ENCODE peak calls at places on chromosomes 3 and 15, in nine cellular contexts. U is stomach, D is A549, M is body of pancreas, O is ovary, V is thyroid gland, L is Peyer's patch, S is HCT116, K is uterus. B is an unnamed sample.

GRCh38 chr3:196967412-196968232 is 1.0 kb downstream of the PIGZ start:
- DNase-seq in O (no peak), L (no peak), U (no peak), V (no peak), D (no peak), S (no peak), K (no peak), M (no peak), B (no peak)

GRCh38 chr3:24254649-24255048 is 240.0 kb downstream of the THRB start:
- DNase-seq in M (no peak), S (no peak), L (no peak), D (no peak), K (no peak), O (no peak), V (no peak), U (no peak), B (no peak)

GRCh38 chr15:74233373-74233772 is 2.8 kb upstream of the CCDC33 start:
- DNase-seq in U (no peak), V (peak; percentile 77), D (no peak), M (no peak), L (no peak), K (no peak), S (no peak), O (no peak), B (no peak)

GRCh38 chr3:14143271-14143605 is 18.4 kb downstream of the TMEM43 start:
- DNase-seq in O (no peak), S (no peak), U (no peak), V (no peak), D (no peak), K (no peak), L (no peak), M (no peak), B (no peak)

GRCh38 chr15:76517910-76518309 is 181.3 kb downstream of the ISL2 start:
- DNase-seq in L (no peak), D (no peak), U (no peak), V (no peak), S (no peak), M (no peak), O (no peak), K (no peak), B (no peak)

GRCh38 chr3:155859859-155860258 is 5.6 kb upstream of the SLC33A1 start:
- DNase-seq in K (no peak), L (no peak), O (no peak), V (no peak), U (no peak), S (no peak), M (no peak), D (peak; percentile 45), B (no peak)

GRCh38 chr3:53495091-53495517 is 693 bp downstream of the CACNA1D start:
- DNase-seq in V (peak; percentile 34), K (no peak), S (no peak), D (no peak), L (no peak), M (no peak), U (no peak), O (no peak), B (peak; percentile 80)

GRCh38 chr3:166190360-166190759 is 353.1 kb upstream of the BCHE start:
- DNase-seq in O (no peak), K (no peak), V (no peak), L (no peak), U (no peak), M (no peak), S (no peak), D (peak; percentile 1), B (no peak)

GRCh38 chr15:75648156-75649000 is 666 bp downstream of the SNX33 start:
- DNase-seq in L (no peak), K (peak; percentile 68), V (peak; percentile 59), D (peak; percentile 48), O (peak; percentile 75), S (no peak), M (peak; percentile 58), U (peak; percentile 48), B (peak; percentile 89)

GRCh38 chr3:78734048-78734637 is 1033.7 kb downstream of the ROBO1 start:
- DNase-seq in U (no peak), S (no peak), D (no peak), L (no peak), M (no peak), O (no peak), K (no peak), V (no peak), B (no peak)

GRCh38 chr3:24264748-24265158 is 229.9 kb downstream of the THRB start:
- DNase-seq in L (no peak), M (peak; percentile 33), U (no peak), K (no peak), S (peak; percentile 47), V (peak; percentile 16), D (peak; percentile 53), O (no peak), B (no peak)

GRCh38 chr3:24496529-24497482 is 2.2 kb upstream of the THRB start:
- DNase-seq in U (peak; percentile 82), L (peak; percentile 45), V (peak; percentile 89), O (peak; percentile 75), D (peak; percentile 80), S (peak; percentile 68), M (peak; percentile 87), K (peak; percentile 71), B (peak; percentile 77)

GRCh38 chr3:126554560-126555525 is 3.9 kb downstream of the C3orf22 start:
- DNase-seq in S (no peak), U (peak; percentile 7), V (no peak), O (no peak), K (peak; percentile 6), L (no peak), M (no peak), D (no peak), B (peak; percentile 9)

GRCh38 chr3:58345457-58345856 is 12.8 kb downstream of the PXK start:
- DNase-seq in D (no peak), U (no peak), K (no peak), V (no peak), O (no peak), L (no peak), S (no peak), M (no peak), B (no peak)

GRCh38 chr15:95822946-95823345 is 507.6 kb upstream of the NR2F2 start:
- DNase-seq in K (no peak), S (no peak), U (no peak), V (no peak), O (no peak), D (no peak), L (no peak), M (no peak), B (no peak)

GRCh38 chr15:61530769-61531168 is 301.7 kb upstream of the RORA start:
- DNase-seq in V (no peak), L (no peak), M (no peak), O (no peak), U (no peak), K (no peak), D (no peak), S (no peak), B (no peak)

DNA sequence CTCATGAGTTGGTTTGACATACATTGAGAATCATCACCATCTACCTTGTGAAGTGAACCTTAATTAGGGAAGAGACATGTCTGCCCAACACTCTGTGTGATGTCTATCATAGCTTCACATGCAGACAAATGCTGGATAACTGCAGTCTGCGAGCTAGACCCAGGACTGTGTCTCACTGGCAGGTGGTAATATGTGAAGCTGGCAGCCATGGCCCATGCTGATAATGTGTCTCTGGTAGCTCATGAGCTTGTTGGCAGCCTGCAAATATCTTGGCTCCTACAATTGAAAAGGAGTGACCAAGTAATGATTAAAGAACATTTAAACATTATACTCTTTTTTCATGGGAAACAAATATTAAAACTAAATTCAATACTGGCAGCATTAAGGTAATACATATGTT is 234.8 kb downstream of the CHST2 start:
- DNase-seq in K (no peak), V (no peak), L (no peak), S (no peak), D (no peak), O (no peak), M (no peak), U (no peak), B (no peak)
- TF ChIP-seq POLR2A in K (no peak), V (no peak), L (no peak), S (no peak), D (no peak), O (no peak), M (no peak), U (no peak), B (no peak)

DNA sequence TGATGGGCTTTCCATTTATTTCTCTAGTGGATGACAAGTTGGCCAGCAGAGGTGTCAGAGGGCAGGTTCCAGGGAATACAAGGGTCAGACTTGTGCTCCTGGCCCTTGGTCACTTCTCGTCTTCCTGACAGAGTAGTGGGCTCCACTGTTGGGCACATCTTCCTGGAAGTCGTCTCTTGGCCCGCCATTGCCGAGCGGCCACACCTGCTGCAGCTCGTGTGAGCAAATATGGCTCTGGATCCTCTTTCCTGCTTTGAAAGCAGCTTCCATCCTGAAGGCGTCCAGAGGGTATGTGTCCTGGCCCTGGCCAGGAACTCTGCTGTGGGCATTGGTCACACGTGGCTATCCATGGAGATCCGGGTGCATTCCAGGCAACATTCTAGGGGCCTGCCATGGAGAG is 100.2 kb downstream of the SNRPN start:
- DNase-seq in M (no peak), D (no peak), V (peak; percentile 1), U (no peak), S (no peak), L (no peak), O (no peak), K (no peak), B (no peak)
- H3K9me3 ChIP-seq in M (peaks cover 100% of the 10 kb centered on the region), D (peaks cover 68% of the 10 kb centered on the region), V (peaks cover 5% of the 10 kb centered on the region), U (peaks cover 100% of the 10 kb centered on the region), S (peaks cover 63% of the 10 kb centered on the region), L (no peaks in the 10 kb centered on the region), O (peaks cover 54% of the 10 kb centered on the region), K (peaks cover 99% of the 10 kb centered on the region), B (peaks cover 100% of the 10 kb centered on the region)

GRCh38 chr3:48411041-48411588 is 18.8 kb downstream of the PLXNB1 start:
- DNase-seq in O (peak; percentile 13), M (no peak), L (no peak), D (no peak), K (peak; percentile 8), S (no peak), U (no peak), V (no peak), B (no peak)
- H3K4me1 ChIP-seq in O (no peaks in the 10 kb centered on the region), M (no peaks in the 10 kb centered on the region), L (no peaks in the 10 kb centered on the region), D (no peaks in the 10 kb centered on the region), K (no peaks in the 10 kb centered on the region), S (no peaks in the 10 kb centered on the region), U (no peaks in the 10 kb centered on the region), V (no peaks in the 10 kb centered on the region), B (no peaks in the 10 kb centered on the region)

GRCh38 chr15:78540955-78541743 is 905 bp downstream of the PSMA4 start:
- DNase-seq in D (peak; percentile 12), U (no peak), M (no peak), L (no peak), O (no peak), S (no peak), V (no peak), K (no peak), B (no peak)

GRCh38 chr15:78541744-78542034 is 1.4 kb downstream of the PSMA4 start:
- DNase-seq in M (no peak), K (no peak), V (no peak), L (no peak), U (no peak), O (no peak), D (no peak), S (no peak), B (no peak)

GRCh38 chr15:78542647-78543046 is 2.4 kb downstream of the PSMA4 start:
- DNase-seq in V (no peak), D (no peak), O (no peak), S (no peak), L (no peak), M (no peak), U (no peak), K (no peak), B (no peak)

GRCh38 chr15:78538358-78538757 is 1.9 kb upstream of the PSMA4 start:
- DNase-seq in D (no peak), L (no peak), U (no peak), K (no peak), V (no peak), O (no peak), S (no peak), M (no peak), B (no peak)

GRCh38 chr15:78540135-78540954 is at the start of gene PSMA4:
- DNase-seq in V (peak; percentile 92), M (peak; percentile 88), U (peak; percentile 94), K (peak; percentile 91), S (peak; percentile 48), O (peak; percentile 94), D (peak; percentile 95), L (peak; percentile 91), B (peak; percentile 98)
- TF ChIP-seq POLR2A in V (peak; percentile 76), M (peak; percentile 34), U (no peak), K (peak; percentile 83), S (peak; percentile 55), O (peak; percentile 88), D (peak; percentile 95), L (peak; percentile 83), B (peak; percentile 63)